ENCODE peak calls at places on chromosomes 7 and 10, in four cellular contexts. T is CD8-positive, alpha-beta T cell; O is CD14-positive monocyte; J is AG10803. I is an unnamed sample.
A peak's percentile ranks its signal among the peaks of the same experiment; 100 is the strongest.

GRCh38 chr7:51033722-51034530 is 251.2 kb upstream of the GRB10 start:
- DNase-seq in T (no peak), O (no peak), J (no peak), I (no peak)

GRCh38 chr10:128642502-128642901 is 516.3 kb upstream of the MKI67 start:
- DNase-seq in T (no peak), O (no peak), J (no peak), I (no peak)

GRCh38 chr7:63927261-63927660 is 71.4 kb upstream of the ZNF722 start:
- DNase-seq in T (no peak), O (no peak), J (no peak), I (no peak)

GRCh38 chr7:149005427-149006344 is 22.6 kb downstream of the PDIA4 start:
- DNase-seq in T (peak; percentile 88), O (peak; percentile 72), J (peak; percentile 65), I (peak; percentile 76)

GRCh38 chr7:152120210-152120609 is 94.7 kb downstream of the GALNT11 start:
- DNase-seq in T (no peak), O (no peak), J (no peak), I (no peak)

GRCh38 chr7:122299935-122300606 is 4.5 kb downstream of the FEZF1 start:
- DNase-seq in T (no peak), O (no peak), J (no peak), I (no peak)

GRCh38 chr7:1276626-1277175 is 44.0 kb downstream of the UNCX start:
- DNase-seq in T (no peak), O (no peak), J (no peak), I (no peak)

GRCh38 chr7:156034397-156034796 is 222.1 kb upstream of the SHH start:
- DNase-seq in T (no peak), O (no peak), J (no peak), I (no peak)

GRCh38 chr7:46512901-46513431 is 591.9 kb upstream of the IGFBP3 start:
- DNase-seq in T (no peak), O (no peak), J (no peak), I (no peak)

GRCh38 chr7:47596502-47597202 is 14.7 kb upstream of the TNS3 start:
- DNase-seq in T (no peak), O (no peak), J (no peak), I (no peak)

GRCh38 chr7:30232366-30232765 is 52.0 kb upstream of the ZNRF2 start:
- DNase-seq in T (no peak), O (no peak), J (no peak), I (no peak)

GRCh38 chr7:27871086-27871485 is 131.1 kb downstream of the TAX1BP1 start:
- DNase-seq in T (no peak), O (no peak), J (no peak), I (no peak)

GRCh38 chr7:134122980-134123379 is 4.2 kb upstream of the LRGUK start:
- DNase-seq in T (no peak), O (no peak), J (no peak), I (no peak)

GRCh38 chr10:114925675-114926204 is 12.3 kb upstream of the TRUB1 start:
- DNase-seq in T (no peak), O (no peak), J (peak; percentile 29), I (no peak)

GRCh38 chr10:116169782-116170181 is 103.2 kb downstream of the GFRA1 start:
- DNase-seq in T (no peak), O (no peak), J (no peak), I (no peak)

GRCh38 chr7:47283497-47284131 is 298.3 kb downstream of the TNS3 start:
- DNase-seq in T (no peak), O (no peak), J (no peak), I (no peak)

GRCh38 chr7:133436014-133436428 is 183.1 kb downstream of the EXOC4 start:
- DNase-seq in T (no peak), O (no peak), J (peak; percentile 90), I (no peak)

GRCh38 chr7:12518920-12519681 is 51.4 kb upstream of the SCIN start:
- DNase-seq in T (no peak), O (no peak), J (peak; percentile 1), I (peak; percentile 22)
- TF ChIP-seq CTCF in T (no peak), O (peak; percentile 36), J (peak; percentile 40), I (peak; percentile 60)

DNA sequence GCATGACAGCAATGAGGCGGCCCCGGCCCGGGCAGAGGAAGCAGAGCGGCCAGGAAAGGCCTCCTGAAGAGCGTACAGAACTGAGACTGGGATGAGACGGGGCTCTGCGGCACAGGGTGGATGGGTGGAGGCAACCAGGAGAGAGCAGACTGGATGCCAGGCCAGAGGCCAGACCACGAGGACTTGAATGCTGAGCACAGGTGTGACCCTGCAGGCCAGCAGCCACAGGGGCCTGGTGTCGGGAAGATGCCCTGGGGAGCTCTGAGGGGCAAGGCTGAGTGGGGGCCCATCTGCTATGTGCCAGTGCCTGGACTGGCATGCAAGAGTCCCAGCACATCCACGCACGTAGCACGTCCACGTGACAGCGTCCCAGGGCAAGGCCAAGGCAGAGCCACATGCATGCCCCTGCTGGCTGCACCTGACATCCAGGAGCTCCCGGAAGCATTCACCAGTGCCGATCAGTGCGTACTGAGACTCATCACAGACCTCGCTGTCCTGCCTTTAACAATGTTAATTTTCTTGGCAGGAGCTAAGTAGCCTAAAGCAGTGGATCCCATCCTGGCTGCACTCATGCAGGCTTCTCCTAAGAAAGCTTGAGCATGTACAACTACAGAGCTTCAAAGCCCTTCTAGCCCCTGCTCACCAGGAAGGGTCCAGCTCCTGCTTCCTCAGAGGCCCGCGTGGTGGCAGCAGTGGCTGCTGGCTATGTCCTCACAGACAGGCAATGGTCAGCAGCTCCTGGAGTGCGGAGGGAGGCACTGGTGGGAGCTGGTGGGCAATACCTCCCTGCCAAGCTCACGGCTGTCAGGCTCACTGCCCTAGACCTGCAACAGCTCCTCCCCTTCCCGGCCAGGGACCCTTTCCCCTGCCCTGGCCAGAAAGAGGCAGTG is 18.0 kb downstream of the GRID1 start:
- DNase-seq in T (no peak), O (peak; percentile 44), J (no peak), I (no peak)
- TF ChIP-seq CTCF in T (no peak), O (no peak), J (peak; percentile 11), I (peak; percentile 21)

GRCh38 chr10:31603245-31604087 is 284.4 kb downstream of the ZEB1 start:
- DNase-seq in T (peak; percentile 59), O (peak; percentile 91), J (peak; percentile 91), I (peak; percentile 88)
- TF ChIP-seq CTCF in T (no peak), O (no peak), J (no peak), I (no peak)

GRCh38 chr10:25678666-25679065 is 255.4 kb upstream of the MYO3A start:
- DNase-seq in T (no peak), O (no peak), J (no peak), I (no peak)

GRCh38 chr10:25678220-25678619 is 255.8 kb upstream of the MYO3A start:
- DNase-seq in T (no peak), O (no peak), J (no peak), I (no peak)

GRCh38 chr10:25683291-25683690 is 250.7 kb upstream of the MYO3A start:
- DNase-seq in T (no peak), O (no peak), J (no peak), I (no peak)

GRCh38 chr10:25682203-25682950 is 251.7 kb upstream of the MYO3A start:
- DNase-seq in T (no peak), O (no peak), J (peak; percentile 11), I (no peak)
- TF ChIP-seq CTCF in T (no peak), O (no peak), J (peak; percentile 43), I (peak; percentile 39)

DNA sequence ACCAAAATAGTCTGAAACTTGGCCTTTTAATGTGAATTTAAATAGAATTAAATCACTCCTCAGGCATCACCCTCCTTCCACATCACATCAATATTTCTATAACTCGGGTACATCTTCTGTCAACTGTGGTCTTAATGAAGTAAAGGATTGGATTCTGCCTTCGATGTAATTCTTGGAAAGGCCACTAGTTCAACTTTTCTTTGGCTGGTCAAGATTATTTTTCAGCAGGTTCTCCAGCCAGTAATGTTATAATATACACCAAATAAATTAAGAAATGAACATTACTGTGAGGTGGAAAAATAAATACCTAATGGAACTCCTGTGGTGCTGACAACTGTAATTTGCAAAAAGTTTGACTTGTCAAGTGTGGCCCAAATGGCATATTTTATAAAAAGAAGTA is 9.7 kb upstream of the SLC16A9 start:
- DNase-seq in T (no peak), O (no peak), J (no peak), I (no peak)
- TF ChIP-seq CTCF in T (no peak), O (no peak), J (no peak), I (peak; percentile 44)

GRCh38 chr7:92266415-92267241 is 20.9 kb downstream of the ANKIB1 start:
- DNase-seq in T (no peak), O (no peak), J (no peak), I (no peak)
- TF ChIP-seq CTCF in T (no peak), O (no peak), J (no peak), I (no peak)

GRCh38 chr7:129213828-129214227 is 11.0 kb upstream of the AHCYL2 start:
- DNase-seq in T (no peak), O (no peak), J (no peak), I (peak; percentile 15)
- TF ChIP-seq CTCF in T (no peak), O (no peak), J (no peak), I (no peak)